ENCODE peak calls at places on chromosomes 6 and 20, in six cellular contexts. W, E, T, X, D and Y are unnamed samples.

GRCh38 chr6:140970485-140970884 is 1162.2 kb upstream of the GJE1 start:
- DNase-seq in W (no peak), E (no peak), T (no peak), X (no peak), D (peak), Y (no peak)

GRCh38 chr6:2970753-2971419 is 481 bp downstream of the SERPINB6 start:
- DNase-seq in W (peak), E (peak), T (peak), X (peak), D (peak), Y (peak)

GRCh38 chr6:136491251-136491650 is 59.0 kb downstream of the MAP7 start:
- DNase-seq in W (no peak), E (no peak), T (no peak), X (no peak), D (no peak), Y (no peak)

GRCh38 chr20:62774762-62775161 is 21.5 kb upstream of the MRGBP start:
- DNase-seq in W (no peak), E (no peak), T (no peak), X (no peak), D (no peak), Y (no peak)

GRCh38 chr20:60137657-60138245 is 179.5 kb downstream of the CDH26 start:
- DNase-seq in W (no peak), E (no peak), T (no peak), X (no peak), D (peak), Y (no peak)

GRCh38 chr6:144797881-144798589 is 512.9 kb downstream of the UTRN start:
- DNase-seq in W (peak), E (no peak), T (no peak), X (no peak), D (peak), Y (no peak)

GRCh38 chr6:20706293-20707165 is 172.3 kb downstream of the CDKAL1 start:
- DNase-seq in W (peak), E (no peak), T (no peak), X (no peak), D (peak), Y (no peak)

GRCh38 chr20:43938932-43939761 is 24.5 kb downstream of the TOX2 start:
- DNase-seq in W (peak), E (no peak), T (no peak), X (peak), D (peak), Y (no peak)

GRCh38 chr6:53263915-53264314 is 84.8 kb downstream of the ELOVL5 start:
- DNase-seq in W (peak), E (no peak), T (no peak), X (no peak), D (peak), Y (no peak)

GRCh38 chr20:34022154-34022842 is 28.6 kb downstream of the RALY start:
- DNase-seq in W (no peak), E (no peak), T (no peak), X (no peak), D (peak), Y (no peak)

GRCh38 chr20:41081276-41081814 is 52.7 kb downstream of the TOP1 start:
- DNase-seq in W (peak), E (no peak), T (no peak), X (no peak), D (peak), Y (no peak)

GRCh38 chr6:84150680-84151079 is 76.8 kb downstream of the CEP162 start:
- DNase-seq in W (peak), E (no peak), T (no peak), X (no peak), D (peak), Y (peak)

GRCh38 chr6:135875446-135875845 is 23.9 kb downstream of the PDE7B start:
- DNase-seq in W (peak), E (no peak), T (no peak), X (no peak), D (no peak), Y (no peak)

GRCh38 chr6:159540152-159540551 is 152.9 kb downstream of the SOD2 start:
- DNase-seq in W (no peak), E (no peak), T (no peak), X (no peak), D (no peak), Y (no peak)

GRCh38 chr6:75618437-75618836 is 16.8 kb downstream of the SENP6 start:
- DNase-seq in W (no peak), E (no peak), T (no peak), X (no peak), D (no peak), Y (no peak)
- H3K27ac ChIP-seq in W (no peak), E (no peak), T (no peak), X (no peak), D (no peak), Y (peak)

GRCh38 chr20:1375515-1375914 is 17.3 kb downstream of the FKBP1A start:
- DNase-seq in W (peak), E (no peak), T (no peak), X (no peak), D (peak), Y (no peak)
- H3K27ac ChIP-seq in W (no peak), E (peak), T (no peak), X (peak), D (peak), Y (no peak)

GRCh38 chr20:3040086-3040485 is 3.3 kb upstream of the GNRH2 start:
- DNase-seq in W (no peak), E (no peak), T (no peak), X (no peak), D (no peak), Y (no peak)

GRCh38 chr20:3043381-3043780 is at the start of gene GNRH2:
- DNase-seq in W (no peak), E (no peak), T (no peak), X (no peak), D (no peak), Y (no peak)

GRCh38 chr20:3041818-3042504 is 1.5 kb upstream of the GNRH2 start:
- DNase-seq in W (peak), E (no peak), T (no peak), X (no peak), D (no peak), Y (no peak)

GRCh38 chr20:3044336-3044965 is 1.0 kb downstream of the GNRH2 start:
- DNase-seq in W (no peak), E (no peak), T (no peak), X (no peak), D (no peak), Y (no peak)

DNA sequence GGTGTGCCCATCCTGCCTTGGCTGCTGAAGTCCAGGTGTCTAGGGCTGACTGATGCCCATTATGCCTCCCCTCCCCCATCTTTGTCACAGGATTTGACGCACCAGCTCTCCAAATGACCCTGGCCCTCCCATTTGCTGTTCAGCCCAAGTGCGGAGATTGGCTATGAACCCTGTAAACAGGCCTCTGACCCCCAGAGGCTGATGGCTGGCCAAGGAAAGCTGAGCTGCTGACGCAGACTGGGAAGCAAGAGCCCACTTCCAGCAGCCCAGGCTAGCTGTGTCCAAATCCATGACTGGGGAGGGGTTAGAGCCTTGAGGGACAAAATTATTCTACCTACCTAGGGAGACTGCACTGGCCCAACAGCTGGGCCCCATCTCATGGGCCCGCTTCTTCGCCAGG is 801 bp upstream of the GNRH2 start:
- DNase-seq in W (no peak), E (peak), T (no peak), X (peak), D (no peak), Y (no peak)
- H3K27ac ChIP-seq in W (peak), E (peak), T (no peak), X (peak), D (no peak), Y (no peak)

GRCh38 chr6:117204903-117205302 is 60.5 kb upstream of the VGLL2 start:
- DNase-seq in W (no peak), E (no peak), T (no peak), X (no peak), D (no peak), Y (no peak)

GRCh38 chr6:117194978-117195377 is 70.4 kb upstream of the VGLL2 start:
- DNase-seq in W (no peak), E (no peak), T (no peak), X (no peak), D (no peak), Y (no peak)

GRCh38 chr6:117195728-117196127 is 69.6 kb upstream of the VGLL2 start:
- DNase-seq in W (no peak), E (no peak), T (no peak), X (no peak), D (no peak), Y (no peak)

GRCh38 chr6:117205876-117206275 is 59.5 kb upstream of the VGLL2 start:
- DNase-seq in W (no peak), E (no peak), T (no peak), X (no peak), D (no peak), Y (no peak)

DNA sequence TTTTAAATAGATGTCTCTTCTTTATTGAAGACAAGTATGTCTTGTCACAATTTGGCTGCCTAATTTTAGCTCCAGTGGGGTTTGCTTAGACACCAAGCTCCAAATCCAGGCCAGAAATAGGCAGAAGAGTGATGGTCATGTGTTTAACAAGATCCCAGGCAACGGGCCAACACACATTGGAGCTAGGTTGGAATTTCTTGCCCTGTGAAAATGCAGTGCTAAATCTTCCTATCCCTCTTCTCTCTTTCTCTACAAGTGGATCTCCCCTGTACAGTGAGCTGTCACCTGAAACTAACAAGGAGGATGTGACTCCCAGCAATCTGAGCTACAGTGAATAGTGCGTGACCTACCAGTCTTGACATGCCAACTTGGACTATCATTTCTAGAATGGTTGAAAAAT is 65.3 kb upstream of the VGLL2 start:
- DNase-seq in W (no peak), E (no peak), T (no peak), X (peak), D (no peak), Y (no peak)
- H3K27ac ChIP-seq in W (no peak), E (no peak), T (no peak), X (peak), D (no peak), Y (no peak)

DNA sequence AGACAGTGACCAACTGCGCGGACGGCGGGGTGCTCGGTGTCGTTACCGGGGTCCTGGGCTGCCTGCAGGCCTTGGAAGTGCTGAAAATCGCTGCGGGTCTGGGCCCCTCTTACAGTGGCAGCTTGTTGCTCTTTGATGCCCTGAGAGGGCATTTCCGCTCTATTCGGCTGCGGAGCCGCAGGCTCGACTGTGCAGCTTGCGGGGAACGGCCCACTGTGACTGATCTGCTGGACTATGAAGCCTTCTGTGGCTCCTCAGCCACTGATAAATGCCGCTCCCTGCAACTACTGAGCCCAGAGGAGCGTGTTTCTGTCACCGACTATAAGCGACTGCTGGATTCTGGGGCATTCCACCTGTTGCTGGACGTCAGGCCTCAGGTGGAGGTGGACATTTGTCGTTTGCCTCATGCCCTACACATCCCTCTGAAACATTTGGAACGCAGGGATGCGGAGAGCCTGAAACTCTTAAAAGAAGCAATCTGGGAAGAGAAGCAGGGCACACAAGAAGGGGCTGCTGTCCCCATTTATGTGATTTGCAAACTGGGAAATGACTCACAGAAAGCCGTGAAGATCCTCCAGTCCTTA is 1.0 kb downstream of the MOCS3 start:
- DNase-seq in W (no peak), E (no peak), T (no peak), X (no peak), D (no peak), Y (no peak)
- H3K27ac ChIP-seq in W (peak), E (no peak), T (peak), X (peak), D (peak), Y (no peak)

DNA sequence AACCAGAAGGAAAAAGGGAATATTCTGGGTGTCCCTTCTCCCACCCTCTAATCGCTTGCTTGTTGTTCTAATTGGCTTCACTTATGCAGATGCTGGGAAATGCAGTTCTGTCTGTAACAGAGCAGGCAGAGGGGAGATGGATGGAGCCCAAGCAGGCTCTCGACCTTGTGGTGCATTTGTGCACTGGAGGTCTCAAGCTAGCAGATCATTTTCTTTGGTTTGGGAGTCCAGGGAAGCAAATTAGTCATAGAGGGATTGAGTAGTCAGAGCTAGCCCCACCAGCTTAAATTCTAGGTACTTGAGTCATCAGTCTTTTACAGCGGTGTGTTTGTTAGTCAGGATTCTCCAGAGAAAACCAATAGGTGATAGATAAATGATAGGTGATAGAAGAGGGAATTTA is 234.7 kb upstream of the ECI2 start:
- DNase-seq in W (peak), E (no peak), T (no peak), X (no peak), D (peak), Y (no peak)
- H3K27ac ChIP-seq in W (peak), E (no peak), T (no peak), X (peak), D (peak), Y (no peak)

GRCh38 chr20:31669876-31670275 is 32.2 kb downstream of the COX4I2 start:
- DNase-seq in W (no peak), E (no peak), T (no peak), X (no peak), D (no peak), Y (no peak)
- H3K27ac ChIP-seq in W (no peak), E (peak), T (peak), X (peak), D (no peak), Y (peak)

GRCh38 chr20:21661488-21662055 is 43.9 kb upstream of the PAX1 start:
- DNase-seq in W (no peak), E (no peak), T (no peak), X (no peak), D (no peak), Y (no peak)
- H3K27ac ChIP-seq in W (no peak), E (no peak), T (no peak), X (no peak), D (no peak), Y (no peak)

DNA sequence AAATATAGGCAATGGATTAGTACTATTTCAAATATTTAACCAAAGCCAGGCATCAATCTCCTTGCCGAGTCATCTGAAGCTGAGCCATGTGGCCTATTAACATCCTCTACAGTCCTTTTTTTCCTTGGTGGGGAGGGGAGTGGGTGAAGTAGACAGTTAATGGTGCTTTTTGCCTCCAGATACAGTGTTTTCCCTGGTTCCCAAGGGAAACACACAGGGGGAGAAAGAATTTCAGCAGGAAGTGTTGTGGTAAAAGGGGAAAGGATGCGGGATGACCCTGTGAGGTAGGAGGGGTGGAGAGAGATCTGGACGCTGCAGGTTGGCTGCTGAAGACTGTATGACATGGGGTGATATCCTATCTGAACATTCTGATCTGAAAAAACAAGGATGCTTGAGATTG is 9.6 kb downstream of the CLDN20 start:
- DNase-seq in W (peak), E (no peak), T (no peak), X (no peak), D (peak), Y (no peak)
- H3K27ac ChIP-seq in W (peak), E (peak), T (no peak), X (peak), D (peak), Y (peak)